ENCODE peak calls at places on chromosomes 1 and 21, in seven cellular contexts. N is A549, I is IMR-90, L is astrocyte, G is fibroblast of lung, A is MM.1S, R is mesendoderm. S is an unnamed sample.

GRCh38 chr21:36478207-36478701 is 1.7 kb downstream of the CLDN14 start:
- DNase-seq in N (peak), I (peak), L (peak), G (peak), A (no peak), R (peak), S (no peak)

GRCh38 chr1:83763281-83764095 is 235.4 kb downstream of the TTLL7 start:
- DNase-seq in N (no peak), I (no peak), L (no peak), G (no peak), A (no peak), R (no peak), S (no peak)

GRCh38 chr1:46458190-46458589 is 31.4 kb upstream of the DMBX1 start:
- DNase-seq in N (no peak), I (no peak), L (no peak), G (no peak), A (no peak), R (no peak), S (no peak)

GRCh38 chr1:49013046-49013445 is 236.4 kb upstream of the BEND5 start:
- DNase-seq in N (no peak), I (no peak), L (no peak), G (no peak), A (no peak), R (no peak), S (no peak)

GRCh38 chr1:234701737-234702341 is 91.9 kb upstream of the IRF2BP2 start:
- DNase-seq in N (no peak), I (no peak), L (no peak), G (no peak), A (no peak), R (no peak), S (no peak)

GRCh38 chr1:167713330-167714081 is 8.3 kb upstream of the MPZL1 start:
- DNase-seq in N (no peak), I (peak), L (peak), G (peak), A (peak), R (peak), S (peak)

GRCh38 chr1:89440911-89441310 is 77.1 kb downstream of the GBP6 start:
- DNase-seq in N (no peak), I (no peak), L (no peak), G (no peak), A (no peak), R (no peak), S (no peak)

GRCh38 chr1:229888157-229888556 is 178.9 kb upstream of the GALNT2 start:
- DNase-seq in N (no peak), I (no peak), L (no peak), G (no peak), A (no peak), R (no peak), S (no peak)

GRCh38 chr1:246961939-246962373 is 30.2 kb upstream of the AHCTF1 start:
- DNase-seq in N (no peak), I (no peak), L (no peak), G (no peak), A (no peak), R (no peak), S (no peak)

GRCh38 chr1:111199329-111199728 is 1.1 kb downstream of the DENND2D start:
- DNase-seq in N (no peak), I (no peak), L (no peak), G (no peak), A (no peak), R (no peak), S (no peak)
- H3K4me2 ChIP-seq in N (no peak), I (no peak), L (no peak), G (no peak), A (no peak), R (no peak), S (no peak)

GRCh38 chr1:24299901-24300300 is 19.3 kb upstream of the GRHL3 start:
- DNase-seq in N (no peak), I (no peak), L (no peak), G (no peak), A (no peak), R (no peak), S (no peak)
- H3K4me2 ChIP-seq in N (no peak), I (no peak), L (no peak), G (no peak), A (no peak), R (no peak), S (no peak)

DNA sequence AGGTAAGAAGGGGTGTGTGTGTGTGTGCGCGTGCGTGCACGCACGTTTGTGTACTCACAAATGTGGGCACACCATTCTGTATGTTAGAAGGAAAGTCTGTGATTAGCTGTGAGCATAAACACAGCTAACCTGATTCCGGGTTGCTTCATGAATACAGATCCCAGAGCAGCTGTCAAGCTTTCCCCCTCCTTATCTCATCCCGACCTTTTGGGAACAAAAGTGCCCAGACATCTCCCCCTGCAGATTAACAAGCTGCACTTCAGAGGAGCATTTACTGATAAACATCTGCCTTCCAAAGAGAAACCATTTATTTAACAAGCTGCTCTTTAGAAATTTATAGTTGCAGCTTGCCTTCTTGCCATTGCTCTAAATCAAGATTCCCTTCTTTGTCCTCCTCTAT is 97.0 kb downstream of the MT1HL1 start:
- DNase-seq in N (no peak), I (no peak), L (no peak), G (no peak), A (no peak), R (peak), S (no peak)
- H3K4me2 ChIP-seq in N (no peak), I (no peak), L (no peak), G (no peak), A (no peak), R (no peak), S (no peak)

DNA sequence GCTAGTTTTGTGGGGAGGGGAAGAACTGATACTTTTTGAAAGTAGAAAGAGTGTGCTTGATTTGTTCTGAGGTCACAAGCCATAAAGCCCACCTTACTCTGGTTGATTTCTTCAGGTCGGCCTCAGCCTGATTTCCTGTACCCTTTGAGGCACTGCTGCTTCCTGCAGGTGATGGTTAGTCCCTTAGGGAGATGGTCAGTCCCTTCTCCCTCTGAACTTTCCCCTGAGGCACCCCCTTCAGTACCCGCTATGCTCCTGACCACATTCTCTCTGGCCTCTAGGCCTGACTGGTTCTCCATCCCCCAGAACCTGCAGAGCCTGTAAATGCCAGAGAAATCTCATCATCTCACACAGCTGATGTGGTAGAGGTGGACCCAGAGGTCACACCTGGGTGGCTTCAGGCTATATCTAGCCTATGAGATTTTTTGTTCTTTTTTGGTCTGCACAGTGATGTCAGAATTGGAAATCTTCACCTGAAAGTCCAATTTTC is 15.0 kb upstream of the ID3 start:
- DNase-seq in N (no peak), I (no peak), L (no peak), G (no peak), A (no peak), R (no peak), S (no peak)
- H3K4me2 ChIP-seq in N (no peak), I (no peak), L (no peak), G (no peak), A (no peak), R (no peak), S (no peak)

GRCh38 chr21:33940164-33940563 is 24.6 kb upstream of the ATP5PO start:
- DNase-seq in N (no peak), I (peak), L (peak), G (peak), A (no peak), R (no peak), S (no peak)

GRCh38 chr21:33938381-33938780 is 22.8 kb upstream of the ATP5PO start:
- DNase-seq in N (no peak), I (no peak), L (no peak), G (no peak), A (no peak), R (no peak), S (no peak)

GRCh38 chr21:33943293-33943692 is 27.7 kb upstream of the ATP5PO start:
- DNase-seq in N (no peak), I (no peak), L (no peak), G (no peak), A (no peak), R (no peak), S (no peak)

GRCh38 chr21:33939224-33939623 is 23.6 kb upstream of the ATP5PO start:
- DNase-seq in N (no peak), I (peak), L (no peak), G (no peak), A (no peak), R (no peak), S (no peak)

DNA sequence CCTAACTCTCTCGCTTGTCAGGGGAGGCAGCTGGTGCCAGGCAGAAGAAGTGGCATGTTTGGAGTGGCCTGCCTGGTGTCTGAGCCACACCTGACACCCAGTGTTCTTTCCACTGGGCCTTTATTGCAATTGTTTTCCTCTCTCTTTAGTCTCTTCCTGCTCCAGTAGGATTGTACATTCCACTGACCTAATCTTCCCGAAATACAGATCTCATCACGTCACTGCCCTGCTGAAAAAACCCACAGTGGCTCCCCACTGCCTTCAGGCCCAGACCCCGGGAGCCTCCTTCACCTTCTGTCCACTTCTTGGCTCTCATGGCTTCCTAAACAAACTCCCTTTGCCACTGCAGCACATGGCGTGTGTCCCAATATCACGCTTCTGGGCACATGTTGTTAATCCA is 25.2 kb upstream of the ATP5PO start:
- DNase-seq in N (no peak), I (peak), L (peak), G (peak), A (no peak), R (no peak), S (no peak)
- H3K4me2 ChIP-seq in N (no peak), I (no peak), L (peak), G (no peak), A (no peak), R (no peak), S (no peak)

GRCh38 chr1:58720680-58721079 is 20.8 kb upstream of the MYSM1 start:
- DNase-seq in N (no peak), I (peak), L (peak), G (peak), A (no peak), R (no peak), S (no peak)

GRCh38 chr1:58722414-58722813 is 22.6 kb upstream of the MYSM1 start:
- DNase-seq in N (no peak), I (peak), L (no peak), G (peak), A (no peak), R (no peak), S (no peak)

GRCh38 chr1:58718435-58718834 is 18.6 kb upstream of the MYSM1 start:
- DNase-seq in N (no peak), I (peak), L (no peak), G (no peak), A (no peak), R (no peak), S (no peak)

GRCh38 chr1:58722967-58723366 is 23.1 kb upstream of the MYSM1 start:
- DNase-seq in N (no peak), I (no peak), L (no peak), G (no peak), A (peak), R (peak), S (no peak)

DNA sequence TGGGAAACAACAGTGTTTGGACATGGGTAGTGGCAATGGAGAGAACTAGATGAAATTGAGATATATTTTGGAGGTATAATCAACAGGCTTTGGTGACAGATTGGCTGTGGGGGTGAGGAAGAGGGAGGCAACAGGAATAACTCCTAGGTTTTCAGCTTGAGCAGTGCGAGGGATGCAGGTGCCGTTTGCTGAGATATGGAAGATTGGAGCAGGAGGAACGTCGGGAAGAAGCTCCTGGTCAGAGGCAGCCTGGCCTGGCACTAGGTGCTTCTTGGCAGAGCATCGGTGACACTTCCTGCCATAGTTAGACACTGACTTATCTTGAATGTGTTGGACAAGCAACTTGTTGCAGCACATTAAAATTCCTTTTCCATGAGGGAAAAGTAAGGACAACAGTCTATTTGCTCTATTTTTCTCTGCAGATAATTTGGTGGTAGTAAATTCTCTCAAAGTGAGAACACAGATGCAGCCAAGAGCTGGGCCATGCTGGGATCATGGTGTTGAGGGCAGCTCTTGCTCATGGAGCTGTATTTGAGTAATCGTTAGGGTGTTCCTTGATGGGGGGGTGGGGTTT is 21.5 kb upstream of the MYSM1 start:
- DNase-seq in N (no peak), I (no peak), L (no peak), G (peak), A (no peak), R (no peak), S (no peak)
- H3K4me2 ChIP-seq in N (no peak), I (no peak), L (no peak), G (no peak), A (no peak), R (no peak), S (no peak)

GRCh38 chr1:14757260-14757625 is 158.8 kb downstream of the KAZN start:
- DNase-seq in N (no peak), I (no peak), L (no peak), G (no peak), A (no peak), R (no peak), S (no peak)
- H3K4me2 ChIP-seq in N (no peak), I (peak), L (no peak), G (no peak), A (no peak), R (no peak), S (no peak)

S was measured in GM23338.